ENCODE peak calls at places on chromosome X, in five cellular contexts. A is tibial artery, Z is Peyer's patch, D is upper lobe of right lung, F is neural progenitor cell. T is an unnamed sample.

GRCh38 chrX:125096870-125097269 is 222.8 kb upstream of the TEX13C start:
- DNase-seq in D (no peak), A (no peak), Z (no peak), F (no peak), T (no peak)

GRCh38 chrX:63250253-63250868 is 100.8 kb downstream of the SPIN4 start:
- DNase-seq in A (no peak), F (peak), Z (peak), D (no peak), T (peak)

GRCh38 chrX:136941396-136942337 is 61.1 kb upstream of the RBMX start:
- DNase-seq in D (no peak), Z (no peak), F (no peak), A (no peak), T (no peak)

GRCh38 chrX:66163849-66164401 is at the start of gene HEPH:
- DNase-seq in A (no peak), D (no peak), Z (no peak), F (peak), T (no peak)

GRCh38 chrX:769796-770195 is 139.2 kb downstream of the SHOX start:
- DNase-seq in Z (no peak), F (peak), A (peak), D (peak), T (no peak)

GRCh38 chrX:110224926-110225617 is 92.8 kb downstream of the AMMECR1 start:
- DNase-seq in A (no peak), F (no peak), Z (no peak), D (no peak), T (no peak)

GRCh38 chrX:76064825-76065224 is 108.0 kb upstream of the PBDC1 start:
- DNase-seq in D (no peak), Z (no peak), F (no peak), A (no peak), T (no peak)

GRCh38 chrX:154714925-154715324 is 36.0 kb downstream of the GAB3 start:
- DNase-seq in F (peak), A (no peak), D (no peak), Z (peak), T (no peak)

GRCh38 chrX:119756926-119757635 is 1.3 kb upstream of the SOWAHD start:
- DNase-seq in F (no peak), D (no peak), A (no peak), Z (peak), T (no peak)

GRCh38 chrX:7170903-7171302 is 22.9 kb upstream of the PUDP start:
- DNase-seq in F (no peak), D (no peak), A (no peak), Z (peak), T (no peak)

GRCh38 chrX:155326610-155327009 is 7.8 kb downstream of the CLIC2 start:
- DNase-seq in F (no peak), Z (no peak), D (no peak), A (no peak), T (no peak)

GRCh38 chrX:106397788-106398538 is 213.8 kb upstream of the RADX start:
- DNase-seq in Z (no peak), A (no peak), D (no peak), F (no peak), T (no peak)

GRCh38 chrX:39605183-39605582 is 492.6 kb downstream of the BCOR start:
- DNase-seq in D (no peak), F (peak), A (no peak), Z (no peak), T (no peak)

GRCh38 chrX:16870095-16870860 is at the start of gene RBBP7:
- DNase-seq in D (peak), F (peak), A (peak), Z (peak), T (no peak)

GRCh38 chrX:135591871-135592270 is 71.4 kb downstream of the INTS6L start:
- DNase-seq in A (no peak), D (no peak), F (no peak), Z (no peak), T (no peak)

GRCh38 chrX:25721564-25721963 is 416.6 kb upstream of the MAGEB18 start:
- DNase-seq in F (peak), A (no peak), Z (no peak), D (no peak), T (no peak)
- TF ChIP-seq CTCF in F (peak), A (no peak), Z (no peak), D (peak), T (no peak)

GRCh38 chrX:50812995-50813842 is 775 bp downstream of the SHROOM4 start:
- DNase-seq in Z (peak), F (peak), D (peak), A (peak), T (no peak)
- H3K4me3 ChIP-seq in Z (peak), F (peak), D (peak), A (peak), T (no peak)

GRCh38 chrX:131308980-131309379 is 19.9 kb upstream of the IGSF1 start:
- DNase-seq in F (no peak), A (no peak), Z (no peak), D (no peak), T (no peak)

GRCh38 chrX:131306602-131307001 is 17.5 kb upstream of the IGSF1 start:
- DNase-seq in F (no peak), A (no peak), D (no peak), Z (no peak), T (no peak)

DNA sequence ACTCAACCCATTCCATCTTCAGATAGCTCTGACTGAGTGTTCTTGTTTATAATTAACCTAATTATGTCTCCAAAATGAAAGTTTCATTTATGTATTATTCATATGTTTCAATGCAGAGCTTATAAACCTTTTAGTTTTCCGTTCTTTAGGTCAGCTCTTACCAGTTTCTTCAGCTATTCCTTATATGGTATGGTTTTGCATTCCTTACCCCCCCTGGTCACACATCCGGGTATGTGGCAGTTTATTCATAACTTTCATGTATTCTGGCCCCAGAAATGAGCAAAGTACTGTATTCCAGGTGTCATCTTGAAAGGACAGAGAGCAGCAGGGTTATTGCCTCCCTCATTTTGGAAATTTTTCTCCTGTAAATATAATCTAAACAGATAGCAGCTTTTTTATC is 16.8 kb upstream of the IGSF1 start:
- DNase-seq in F (no peak), A (no peak), D (no peak), Z (no peak), T (no peak)
- TF ChIP-seq CTCF in F (no peak), A (no peak), D (no peak), Z (no peak), T (no peak)

GRCh38 chrX:12953420-12953819 is 21.5 kb upstream of the TMSB4X start:
- DNase-seq in F (no peak), A (no peak), Z (no peak), D (no peak), T (no peak)
- H3K4me3 ChIP-seq in F (no peak), A (no peak), Z (no peak), D (no peak), T (no peak)

T was measured in GM12864.